ENCODE peak calls at places on chromosomes 12 and 14, in five cellular contexts. P, K, A, U and W are unnamed samples.

GRCh38 chr12:4006743-4007142 is 133.5 kb upstream of the PARP11 start:
- DNase-seq in P (no peak), K (peak; percentile 89), A (no peak), U (no peak), W (no peak)

GRCh38 chr14:67335781-67336180 is 23.8 kb downstream of the ATP6V1D start:
- DNase-seq in P (no peak), K (no peak), A (no peak), U (no peak), W (no peak)

GRCh38 chr14:51176819-51177218 is 63.2 kb upstream of the TMX1 start:
- DNase-seq in P (no peak), K (no peak), A (no peak), U (no peak), W (no peak)

GRCh38 chr12:7498832-7499231 is 4.7 kb downstream of the CD163 start:
- DNase-seq in P (peak; percentile 82), K (no peak), A (no peak), U (no peak), W (peak; percentile 69)

GRCh38 chr12:58919271-58920101 is 818 bp downstream of the LRIG3 start:
- DNase-seq in P (no peak), K (peak; percentile 48), A (peak; percentile 78), U (no peak), W (no peak)

GRCh38 chr14:20624495-20625070 is 16.9 kb downstream of the OR6S1 start:
- DNase-seq in P (no peak), K (no peak), A (no peak), U (peak; percentile 36), W (no peak)

GRCh38 chr12:82132390-82132789 is 225.8 kb downstream of the CCDC59 start:
- DNase-seq in P (no peak), K (no peak), A (no peak), U (no peak), W (no peak)

GRCh38 chr14:63551338-63551737 is 8.2 kb upstream of the PPP2R5E start:
- DNase-seq in P (no peak), K (peak; percentile 49), A (no peak), U (no peak), W (no peak)

GRCh38 chr14:104143521-104144452 is 5.4 kb downstream of the KIF26A start:
- DNase-seq in P (no peak), K (no peak), A (no peak), U (no peak), W (no peak)

GRCh38 chr14:28057286-28058011 is 709.1 kb upstream of the FOXG1 start:
- DNase-seq in P (no peak), K (no peak), A (no peak), U (no peak), W (no peak)

GRCh38 chr14:76699209-76699608 is 62.1 kb upstream of the VASH1 start:
- DNase-seq in P (no peak), K (no peak), A (no peak), U (no peak), W (no peak)

GRCh38 chr12:113082486-113083148 is 26.1 kb downstream of the DTX1 start:
- DNase-seq in P (no peak), K (no peak), A (no peak), U (no peak), W (no peak)

GRCh38 chr14:54935958-54936357 is 33.3 kb upstream of the GCH1 start:
- DNase-seq in P (no peak), K (peak; percentile 17), A (no peak), U (no peak), W (no peak)